ENCODE peak calls at places on chromosomes 2 and 18, in ten cellular contexts. D, G, A, V, H, S, Z, E, T and B are unnamed samples. For H3K4me1, the result is how much of the 10 kb centered on the place peaks cover.

GRCh38 chr18:13500891-13501887 is 225.2 kb downstream of the FAM210A start:
- DNase-seq in D (no peak), G (no peak), A (peak), V (no peak), H (no peak), S (peak), Z (peak), E (peak), T (no peak), B (peak)

GRCh38 chr2:26173596-26174482 is 951 bp downstream of the GAREM2 start:
- DNase-seq in D (no peak), G (no peak), A (no peak), V (no peak), H (no peak), S (no peak), Z (no peak), E (no peak), T (peak), B (no peak)

GRCh38 chr18:35661483-35662146 is 80.1 kb downstream of the GALNT1 start:
- DNase-seq in D (peak), G (no peak), A (peak), V (no peak), H (no peak), S (no peak), Z (no peak), E (peak), T (no peak), B (no peak)

GRCh38 chr2:203688798-203689197 is 17.6 kb upstream of the CD28 start:
- DNase-seq in D (peak), G (no peak), A (peak), V (no peak), H (no peak), S (peak), Z (peak), E (no peak), T (peak), B (no peak)

GRCh38 chr2:134712334-134712733 is 6.5 kb downstream of the TMEM163 start:
- DNase-seq in D (no peak), G (no peak), A (no peak), V (no peak), H (no peak), S (no peak), Z (no peak), E (peak), T (no peak), B (no peak)

GRCh38 chr2:176554107-176555048 is 285.1 kb downstream of the MTX2 start:
- DNase-seq in D (peak), G (no peak), A (peak), V (peak), H (no peak), S (peak), Z (peak), E (peak), T (peak), B (peak)

GRCh38 chr2:328761-329160 is 40.9 kb upstream of the ALKAL2 start:
- DNase-seq in D (no peak), G (no peak), A (no peak), V (no peak), H (no peak), S (no peak), Z (no peak), E (no peak), T (no peak), B (no peak)

GRCh38 chr2:58494059-58494458 is 252.9 kb upstream of the FANCL start:
- DNase-seq in D (no peak), G (no peak), A (no peak), V (no peak), H (no peak), S (no peak), Z (no peak), E (no peak), T (no peak), B (no peak)

GRCh38 chr18:7566587-7567486 is at the start of gene PTPRM:
- DNase-seq in D (peak), G (peak), A (peak), V (peak), H (no peak), S (peak), Z (peak), E (peak), T (peak), B (peak)

GRCh38 chr2:197174539-197175094 is 136.0 kb downstream of the ANKRD44 start:
- DNase-seq in D (no peak), G (no peak), A (peak), V (no peak), H (no peak), S (peak), Z (no peak), E (no peak), T (no peak), B (no peak)

GRCh38 chr18:24530630-24531111 is 70.2 kb downstream of the HRH4 start:
- DNase-seq in D (no peak), G (no peak), A (no peak), V (peak), H (no peak), S (peak), Z (no peak), E (peak), T (no peak), B (no peak)

GRCh38 chr2:226122067-226122466 is 677.6 kb downstream of the IRS1 start:
- DNase-seq in D (no peak), G (no peak), A (no peak), V (no peak), H (no peak), S (no peak), Z (no peak), E (no peak), T (no peak), B (no peak)

GRCh38 chr18:68897286-68897685 is 99.4 kb downstream of the CCDC102B start:
- DNase-seq in D (no peak), G (no peak), A (no peak), V (no peak), H (no peak), S (no peak), Z (no peak), E (no peak), T (no peak), B (no peak)

GRCh38 chr2:75379811-75380210 is 180.5 kb upstream of the TACR1 start:
- DNase-seq in D (no peak), G (no peak), A (no peak), V (no peak), H (no peak), S (no peak), Z (no peak), E (no peak), T (no peak), B (no peak)

GRCh38 chr2:6447209-6447608 is 418.5 kb downstream of the CMPK2 start:
- DNase-seq in D (no peak), G (no peak), A (no peak), V (no peak), H (no peak), S (no peak), Z (no peak), E (no peak), T (no peak), B (peak)

GRCh38 chr2:194166818-194167217 is 1490.2 kb upstream of the SLC39A10 start:
- DNase-seq in D (peak), G (no peak), A (peak), V (peak), H (no peak), S (no peak), Z (no peak), E (peak), T (peak), B (no peak)

GRCh38 chr18:61883547-61883946 is 9.3 kb downstream of the RNF152 start:
- DNase-seq in D (no peak), G (no peak), A (no peak), V (no peak), H (no peak), S (peak), Z (no peak), E (no peak), T (no peak), B (no peak)

GRCh38 chr2:159462201-159462785 is 154.1 kb downstream of the BAZ2B start:
- DNase-seq in D (no peak), G (no peak), A (no peak), V (no peak), H (no peak), S (peak), Z (no peak), E (no peak), T (no peak), B (no peak)

GRCh38 chr2:149221898-149222297 is 108.5 kb upstream of the LYPD6 start:
- DNase-seq in D (no peak), G (no peak), A (peak), V (no peak), H (no peak), S (no peak), Z (no peak), E (no peak), T (peak), B (no peak)

GRCh38 chr18:44518091-44518490 is 162.6 kb upstream of the SETBP1 start:
- DNase-seq in D (no peak), G (no peak), A (peak), V (no peak), H (no peak), S (no peak), Z (peak), E (no peak), T (no peak), B (no peak)

GRCh38 chr2:142952018-142952417 is 74.6 kb downstream of the KYNU start:
- DNase-seq in D (no peak), G (no peak), A (no peak), V (no peak), H (no peak), S (no peak), Z (no peak), E (no peak), T (no peak), B (no peak)

GRCh38 chr2:69779258-69779989 is 37.5 kb downstream of the ANXA4 start:
- DNase-seq in D (no peak), G (no peak), A (no peak), V (peak), H (no peak), S (peak), Z (no peak), E (peak), T (no peak), B (no peak)

GRCh38 chr2:49490710-49491109 is 336.4 kb upstream of the FSHR start:
- DNase-seq in D (peak), G (no peak), A (no peak), V (no peak), H (no peak), S (no peak), Z (no peak), E (no peak), T (peak), B (peak)

GRCh38 chr2:131552886-131553285 is 25.2 kb downstream of the CCDC74A start:
- DNase-seq in D (no peak), G (no peak), A (no peak), V (no peak), H (no peak), S (no peak), Z (no peak), E (no peak), T (no peak), B (no peak)

GRCh38 chr2:96342085-96342484 is 6.5 kb downstream of the NCAPH start:
- DNase-seq in D (no peak), G (no peak), A (peak), V (no peak), H (peak), S (peak), Z (no peak), E (peak), T (no peak), B (no peak)

GRCh38 chr2:227613272-227613660 is 1.4 kb downstream of the SCYGR3 start:
- DNase-seq in D (no peak), G (no peak), A (no peak), V (no peak), H (no peak), S (no peak), Z (no peak), E (no peak), T (no peak), B (no peak)

GRCh38 chr2:96869824-96870630 is at the start of gene SEMA4C:
- DNase-seq in D (no peak), G (no peak), A (peak), V (no peak), H (peak), S (no peak), Z (peak), E (peak), T (peak), B (peak)

GRCh38 chr2:235612551-235612950 is 118.7 kb downstream of the AGAP1 start:
- DNase-seq in D (no peak), G (no peak), A (no peak), V (no peak), H (no peak), S (no peak), Z (no peak), E (no peak), T (no peak), B (no peak)

GRCh38 chr2:9556121-9556869 is 665 bp upstream of the ADAM17 start:
- DNase-seq in D (no peak), G (no peak), A (peak), V (no peak), H (no peak), S (peak), Z (no peak), E (peak), T (no peak), B (no peak)

DNA sequence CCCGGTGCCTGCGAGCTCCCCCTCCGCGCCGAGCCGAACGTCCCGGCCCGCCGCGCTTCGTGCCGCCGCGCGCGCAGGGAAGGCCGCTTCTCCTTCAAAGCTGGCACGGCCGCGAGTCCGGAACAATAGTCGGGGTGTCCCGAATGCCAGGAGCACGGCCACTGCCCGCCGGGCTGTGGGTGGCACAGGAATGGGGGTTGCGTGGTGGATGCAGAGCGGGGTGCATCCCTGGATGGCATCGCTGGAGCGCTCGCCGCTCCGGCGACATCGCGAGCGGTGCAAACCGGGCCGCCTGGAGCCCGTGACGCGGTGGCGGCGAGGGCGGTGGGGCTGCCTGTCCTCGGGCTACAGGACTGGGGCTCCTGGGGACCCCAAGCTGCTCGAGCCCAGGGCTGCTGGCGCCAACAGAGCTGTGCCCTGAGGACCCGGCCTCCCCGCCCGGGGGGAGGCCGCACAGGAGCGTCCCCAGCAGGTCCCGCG is 1.1 kb upstream of the SATB2 start:
- DNase-seq in D (no peak), G (peak), A (no peak), V (no peak), H (no peak), S (peak), Z (no peak), E (peak), T (no peak), B (peak)
- H3K4me1 ChIP-seq in D (under half), G (under half), A (under half), V (under half), H (under half), S (under half), Z (under half), E (under half), T (under half), B (under half)

GRCh38 chr18:63182861-63183260 is 136.7 kb downstream of the BCL2 start:
- DNase-seq in D (no peak), G (no peak), A (no peak), V (no peak), H (no peak), S (no peak), Z (no peak), E (no peak), T (no peak), B (no peak)
- H3K4me1 ChIP-seq in D (under half), G (half or more), A (under half), V (under half), H (under half), S (under half), Z (under half), E (under half), T (under half), B (under half)

DNA sequence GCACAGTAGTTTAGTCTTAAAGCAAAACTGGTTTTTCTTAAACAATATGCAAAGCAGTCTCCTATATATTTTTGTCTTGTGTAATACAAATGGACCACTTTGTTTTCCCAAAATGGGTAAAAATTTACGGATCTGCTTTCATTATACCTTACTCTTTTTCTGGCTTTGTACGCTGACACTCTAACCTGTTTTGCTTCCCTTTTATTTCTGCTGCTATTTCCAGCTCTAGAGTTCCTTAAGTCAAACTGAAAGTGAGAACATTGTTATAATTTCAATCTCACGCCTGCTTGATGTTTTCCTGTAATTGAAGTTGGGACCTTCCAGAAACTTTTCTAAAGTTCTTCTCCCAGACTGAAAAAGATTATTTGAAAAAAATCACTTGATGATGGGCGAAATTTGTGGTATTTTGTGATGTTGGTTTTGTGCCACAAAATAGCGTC is 1.7 kb downstream of the GLS start:
- DNase-seq in D (no peak), G (no peak), A (no peak), V (no peak), H (no peak), S (no peak), Z (no peak), E (peak), T (no peak), B (no peak)
- H3K4me1 ChIP-seq in D (under half), G (under half), A (under half), V (under half), H (half or more), S (under half), Z (under half), E (under half), T (under half), B (under half)

DNA sequence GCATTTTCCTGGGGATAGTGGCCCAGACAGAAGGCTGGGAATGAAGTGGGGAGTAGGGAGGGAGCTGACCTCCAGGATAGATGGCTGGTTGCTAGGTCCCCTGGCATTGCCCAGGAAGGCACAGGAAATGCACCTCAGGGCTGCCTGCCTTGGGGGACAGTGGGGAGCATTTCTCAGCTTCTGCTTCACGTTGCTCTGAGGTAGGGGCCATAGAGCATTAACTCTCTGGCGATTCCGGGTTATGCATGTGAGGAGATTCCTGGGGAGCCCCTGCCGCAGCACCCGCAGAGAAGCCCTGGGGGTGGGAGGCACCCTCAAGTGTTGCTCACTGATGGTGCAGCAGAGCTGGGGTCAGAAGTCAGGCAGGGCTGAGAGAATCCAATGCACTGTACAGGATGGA is 256.5 kb downstream of the CYP26B1 start:
- DNase-seq in D (no peak), G (no peak), A (no peak), V (no peak), H (no peak), S (no peak), Z (no peak), E (no peak), T (no peak), B (no peak)
- H3K4me1 ChIP-seq in D (under half), G (under half), A (under half), V (under half), H (under half), S (under half), Z (under half), E (under half), T (under half), B (under half)

DNA sequence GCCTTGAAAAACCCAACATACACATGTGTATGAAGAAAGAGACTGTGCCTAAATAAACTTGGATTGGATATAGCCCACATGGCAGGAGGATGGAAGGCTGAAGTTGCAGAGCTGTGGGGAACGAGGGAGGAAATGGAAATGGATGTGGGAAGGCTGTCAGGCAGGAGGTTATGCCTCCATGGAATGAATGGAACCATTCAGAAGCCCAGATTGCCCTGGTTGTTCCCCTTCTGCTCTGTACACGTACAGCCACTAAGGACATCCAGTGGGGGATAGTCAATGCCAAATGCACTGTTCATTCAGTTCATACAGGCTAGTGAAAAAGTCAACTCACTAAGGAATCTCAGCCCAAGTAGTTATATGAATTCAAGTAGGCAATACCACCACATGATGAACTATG is 463.7 kb downstream of the TNS1 start:
- DNase-seq in D (no peak), G (no peak), A (no peak), V (no peak), H (no peak), S (no peak), Z (no peak), E (no peak), T (no peak), B (no peak)
- H3K4me1 ChIP-seq in D (under half), G (under half), A (under half), V (under half), H (under half), S (under half), Z (under half), E (under half), T (under half), B (under half)